ENCODE peak calls at places on chromosomes 2 and 18, in six cellular contexts. J is skeletal muscle cell, N is neural progenitor cell, O is neural crest cell, Q is breast epithelium, W is EL. K is an unnamed sample.

GRCh38 chr2:67954125-67954748 is 108.6 kb downstream of the C1D start:
- DNase-seq in J (no peak), N (no peak), O (no peak), Q (no peak), W (no peak), K (no peak)

GRCh38 chr2:239763433-239764097 is 261.6 kb downstream of the NDUFA10 start:
- DNase-seq in J (no peak), N (peak; percentile 56), O (no peak), Q (peak; percentile 28), W (no peak), K (no peak)

GRCh38 chr2:232490221-232491138 is 2.8 kb upstream of the ECEL1 start:
- DNase-seq in J (no peak), N (no peak), O (no peak), Q (no peak), W (no peak), K (no peak)

GRCh38 chr2:237964578-237965404 is 2.0 kb upstream of the UBE2F start:
- DNase-seq in J (no peak), N (no peak), O (no peak), Q (no peak), W (peak; percentile 31), K (no peak)

GRCh38 chr18:31819106-31819924 is 58.6 kb upstream of the SLC25A52 start:
- DNase-seq in J (no peak), N (peak; percentile 70), O (no peak), Q (no peak), W (peak; percentile 33), K (peak; percentile 22)

GRCh38 chr2:168157070-168157469 is 90.3 kb downstream of the STK39 start:
- DNase-seq in J (no peak), N (no peak), O (no peak), Q (no peak), W (no peak), K (no peak)

GRCh38 chr18:66280470-66280869 is 323.4 kb downstream of the CDH19 start:
- DNase-seq in J (no peak), N (no peak), O (no peak), Q (no peak), W (no peak), K (no peak)

GRCh38 chr2:95728878-95729511 is 137.2 kb downstream of the TRIM43 start:
- DNase-seq in J (peak; percentile 62), N (no peak), O (peak; percentile 55), Q (peak; percentile 65), W (peak; percentile 83), K (peak; percentile 83)

GRCh38 chr18:35089382-35089781 is 48.2 kb downstream of the MAPRE2 start:
- DNase-seq in J (no peak), N (no peak), O (no peak), Q (no peak), W (peak; percentile 71), K (no peak)